ENCODE peak calls at places on chromosomes 3 and 15, in nine cellular contexts. O, I, V, H, K, X, S, F and P are unnamed samples.
A peak's percentile ranks its signal among the peaks of the same experiment; 100 is the strongest.

GRCh38 chr15:36579792-36580431 is 486 bp downstream of the CDIN1 start:
- DNase-seq in O (no peak), I (no peak), V (peak; percentile 68), H (peak; percentile 47), K (no peak), X (no peak), S (no peak), F (no peak), P (no peak)

GRCh38 chr3:152524198-152525140 is 255.7 kb downstream of the MBNL1 start:
- DNase-seq in O (no peak), I (no peak), V (no peak), H (peak; percentile 58), K (peak; percentile 64), X (peak; percentile 66), S (peak; percentile 12), F (no peak), P (peak; percentile 28)

GRCh38 chr3:173199568-173199967 is 58.5 kb upstream of the SPATA16 start:
- DNase-seq in O (no peak), I (no peak), V (no peak), H (no peak), K (no peak), X (no peak), S (no peak), F (no peak), P (no peak)

GRCh38 chr15:61892140-61892539 is 168.1 kb downstream of the VPS13C start:
- DNase-seq in O (no peak), I (no peak), V (no peak), H (no peak), K (no peak), X (no peak), S (no peak), F (no peak), P (no peak)

GRCh38 chr3:133977568-133977967 is 52.2 kb downstream of the SLCO2A1 start:
- DNase-seq in O (no peak), I (no peak), V (no peak), H (no peak), K (no peak), X (no peak), S (no peak), F (no peak), P (no peak)

GRCh38 chr3:139388961-139389551 is 391 bp downstream of the COPB2 start:
- DNase-seq in O (no peak), I (no peak), V (no peak), H (no peak), K (peak; percentile 23), X (no peak), S (no peak), F (no peak), P (no peak)

GRCh38 chr15:40344631-40345120 is 3.9 kb upstream of the CCDC9B start:
- DNase-seq in O (peak; percentile 56), I (peak; percentile 61), V (peak; percentile 83), H (peak; percentile 71), K (no peak), X (peak; percentile 55), S (peak; percentile 45), F (no peak), P (no peak)

GRCh38 chr15:77507151-77507847 is 86.6 kb downstream of the HMG20A start:
- DNase-seq in O (no peak), I (peak; percentile 78), V (peak; percentile 78), H (peak; percentile 77), K (peak; percentile 73), X (no peak), S (peak; percentile 54), F (no peak), P (no peak)

GRCh38 chr15:99359760-99360159 is 108.5 kb downstream of the LRRC28 start:
- DNase-seq in O (no peak), I (no peak), V (no peak), H (no peak), K (no peak), X (no peak), S (no peak), F (no peak), P (no peak)

GRCh38 chr15:101206173-101206572 is 45.7 kb downstream of the CHSY1 start:
- DNase-seq in O (no peak), I (no peak), V (no peak), H (no peak), K (peak; percentile 49), X (peak; percentile 77), S (no peak), F (no peak), P (no peak)

GRCh38 chr15:91866371-91866905 is 12.9 kb downstream of the SLCO3A1 start:
- DNase-seq in O (peak; percentile 61), I (peak; percentile 32), V (no peak), H (no peak), K (peak; percentile 89), X (no peak), S (peak; percentile 91), F (no peak), P (no peak)

GRCh38 chr15:64776402-64776786 is 1.0 kb upstream of the RBPMS2 start:
- DNase-seq in O (peak; percentile 31), I (peak; percentile 20), V (no peak), H (no peak), K (no peak), X (no peak), S (no peak), F (no peak), P (no peak)

GRCh38 chr15:55237219-55238130 is 40.7 kb upstream of the RSL24D1 start:
- DNase-seq in O (no peak), I (no peak), V (no peak), H (no peak), K (no peak), X (no peak), S (no peak), F (no peak), P (no peak)

GRCh38 chr3:108719178-108719577 is 38.0 kb downstream of the RETNLB start:
- DNase-seq in O (no peak), I (no peak), V (no peak), H (no peak), K (no peak), X (no peak), S (no peak), F (no peak), P (no peak)

GRCh38 chr3:149553781-149554451 is 79.4 kb downstream of the TM4SF4 start:
- DNase-seq in O (peak; percentile 64), I (no peak), V (no peak), H (peak; percentile 39), K (no peak), X (peak; percentile 94), S (peak; percentile 71), F (no peak), P (peak; percentile 94)

GRCh38 chr3:122410639-122411038 is 5.2 kb downstream of the WDR5B start:
- DNase-seq in O (no peak), I (no peak), V (no peak), H (no peak), K (peak; percentile 28), X (no peak), S (no peak), F (no peak), P (no peak)

GRCh38 chr15:59300618-59301139 is 72.0 kb downstream of the MYO1E start:
- DNase-seq in O (peak; percentile 36), I (peak; percentile 26), V (peak; percentile 71), H (no peak), K (no peak), X (no peak), S (no peak), F (no peak), P (no peak)

GRCh38 chr3:48125026-48125704 is 63.1 kb downstream of the CDC25A start:
- DNase-seq in O (no peak), I (no peak), V (no peak), H (peak; percentile 25), K (peak; percentile 72), X (peak; percentile 54), S (peak; percentile 53), F (no peak), P (peak; percentile 94)

DNA sequence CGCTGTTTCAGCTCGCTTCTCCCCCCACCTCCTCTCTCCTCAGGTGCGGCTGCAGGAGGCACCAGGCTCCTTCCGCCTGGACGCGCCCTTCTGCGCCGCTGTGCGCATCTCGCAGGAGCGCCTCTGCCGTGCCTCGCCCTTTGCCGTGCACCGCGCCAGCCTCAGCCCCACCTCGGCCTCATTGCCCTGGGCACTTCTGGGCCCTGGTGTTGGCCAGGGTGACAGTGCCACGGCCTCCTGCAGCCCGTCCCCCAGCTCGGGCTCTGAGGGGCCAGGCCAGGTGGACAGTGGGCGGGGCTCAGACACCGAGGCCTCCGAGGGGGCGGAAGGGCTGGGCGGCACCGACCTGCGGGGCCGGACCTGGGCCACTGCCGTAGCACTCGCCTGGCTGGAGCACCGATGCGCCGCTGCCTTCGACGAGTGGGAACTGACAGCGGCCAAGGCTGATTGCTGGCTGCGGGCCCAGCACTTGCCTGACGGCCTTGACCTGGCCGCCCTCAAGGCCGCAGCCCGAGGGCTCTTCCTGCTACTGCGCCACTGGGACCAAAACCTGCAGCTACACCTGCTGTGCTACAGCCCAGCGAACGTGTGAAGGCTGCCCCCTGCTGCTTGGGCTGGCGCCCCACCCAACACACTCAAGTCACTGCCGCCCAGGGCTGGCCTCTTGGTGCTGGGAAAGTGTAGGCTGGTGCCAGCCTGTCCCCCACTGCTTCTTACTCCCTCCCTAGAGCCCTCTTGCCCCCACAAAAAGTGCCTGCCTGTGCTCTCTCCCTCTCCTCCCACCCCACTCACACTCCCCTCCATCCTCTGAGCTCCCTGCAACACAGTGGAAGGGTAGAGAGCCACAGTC is 7.1 kb downstream of the ALG3 start:
- DNase-seq in O (no peak), I (peak; percentile 49), V (no peak), H (peak; percentile 89), K (peak; percentile 57), X (peak; percentile 26), S (no peak), F (no peak), P (no peak)
- TF ChIP-seq CTCF in O (peak; percentile 42), I (peak; percentile 67), V (no peak), H (peak; percentile 92), K (peak; percentile 93), X (peak; percentile 59), S (no peak), F (peak; percentile 22), P (peak; percentile 43)

DNA sequence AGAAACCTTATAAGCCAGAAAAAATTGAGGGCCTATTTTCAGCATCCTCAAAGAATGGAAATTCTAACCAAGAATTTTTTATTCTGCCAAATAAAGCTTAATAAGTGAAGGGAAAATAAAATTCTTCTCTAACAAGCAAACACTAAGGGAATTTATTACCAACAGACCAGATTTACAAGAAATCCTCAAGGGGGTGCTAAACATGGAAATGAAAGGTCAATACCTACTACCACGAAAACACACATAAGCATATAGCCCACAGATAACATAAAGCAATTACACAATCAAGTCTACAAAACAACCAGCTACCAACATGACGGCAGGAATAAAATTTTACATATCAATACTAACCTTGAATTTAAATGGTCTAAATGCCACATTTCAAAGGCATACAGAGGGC is 883.5 kb downstream of the SI start:
- DNase-seq in O (no peak), I (no peak), V (no peak), H (no peak), K (no peak), X (no peak), S (no peak), F (no peak), P (no peak)
- TF ChIP-seq CTCF in O (no peak), I (no peak), V (no peak), H (peak; percentile 20), K (no peak), X (no peak), S (no peak), F (no peak), P (no peak)

GRCh38 chr15:80323285-80323684 is 71.3 kb upstream of the CTXND1 start:
- DNase-seq in O (no peak), I (no peak), V (no peak), H (no peak), K (no peak), X (no peak), S (no peak), F (no peak), P (no peak)
- TF ChIP-seq CTCF in O (no peak), I (no peak), V (no peak), H (no peak), K (no peak), X (peak; percentile 16), S (no peak), F (no peak), P (peak; percentile 13)

GRCh38 chr15:60592386-60593339 is 113.7 kb upstream of the ICE2 start:
- DNase-seq in O (peak; percentile 82), I (peak; percentile 87), V (peak; percentile 90), H (peak; percentile 93), K (peak; percentile 60), X (peak; percentile 54), S (peak; percentile 82), F (peak; percentile 75), P (no peak)
- TF ChIP-seq CTCF in O (peak; percentile 29), I (peak; percentile 35), V (peak; percentile 17), H (peak; percentile 19), K (peak; percentile 32), X (no peak), S (no peak), F (peak; percentile 43), P (no peak)